ENCODE peak calls at places on chromosomes 5 and 9, in six cellular contexts. Y, T, C, F, G and W are unnamed samples. For H3K36me3, the result is how much of the 10 kb centered on the place peaks cover.

GRCh38 chr9:86794356-86795046 is 152.8 kb downstream of the GAS1 start:
- DNase-seq in Y (no peak), T (peak), C (no peak), F (no peak), G (no peak), W (peak)

GRCh38 chr5:92163906-92164305 is 780.8 kb upstream of the ARRDC3 start:
- DNase-seq in Y (no peak), T (no peak), C (no peak), F (no peak), G (no peak), W (no peak)

GRCh38 chr5:11182441-11183080 is 421.5 kb upstream of the DAP start:
- DNase-seq in Y (no peak), T (peak), C (no peak), F (no peak), G (peak), W (no peak)

GRCh38 chr5:1431896-1432295 is 13.3 kb downstream of the SLC6A3 start:
- DNase-seq in Y (no peak), T (no peak), C (no peak), F (no peak), G (no peak), W (no peak)

GRCh38 chr9:129608561-129609481 is 12.1 kb downstream of the C9orf50 start:
- DNase-seq in Y (no peak), T (no peak), C (no peak), F (no peak), G (no peak), W (no peak)

GRCh38 chr5:89513299-89514044 is 630.5 kb upstream of the MEF2C start:
- DNase-seq in Y (no peak), T (no peak), C (no peak), F (no peak), G (no peak), W (no peak)

GRCh38 chr5:121741156-121741555 is 110.5 kb upstream of the FTMT start:
- DNase-seq in Y (no peak), T (no peak), C (no peak), F (no peak), G (no peak), W (no peak)

GRCh38 chr9:128863647-128864046 is 18.1 kb downstream of the KYAT1 start:
- DNase-seq in Y (peak), T (peak), C (no peak), F (peak), G (peak), W (no peak)

GRCh38 chr5:107594253-107595045 is 76.3 kb downstream of the EFNA5 start:
- DNase-seq in Y (no peak), T (peak), C (no peak), F (no peak), G (no peak), W (no peak)

GRCh38 chr5:135217669-135218485 is 181.2 kb downstream of the MACROH2A1 start:
- DNase-seq in Y (no peak), T (no peak), C (no peak), F (peak), G (peak), W (no peak)

GRCh38 chr9:134066923-134067851 is 639 bp downstream of the BRD3 start:
- DNase-seq in Y (no peak), T (peak), C (no peak), F (no peak), G (peak), W (no peak)

GRCh38 chr5:117143381-117143780 is 568.8 kb upstream of the SEMA6A start:
- DNase-seq in Y (no peak), T (no peak), C (no peak), F (no peak), G (no peak), W (peak)

GRCh38 chr5:117133198-117133597 is 558.6 kb upstream of the SEMA6A start:
- DNase-seq in Y (no peak), T (no peak), C (no peak), F (no peak), G (no peak), W (no peak)

GRCh38 chr5:117135851-117136250 is 561.2 kb upstream of the SEMA6A start:
- DNase-seq in Y (no peak), T (no peak), C (no peak), F (no peak), G (no peak), W (no peak)

GRCh38 chr5:117138523-117138922 is 563.9 kb upstream of the SEMA6A start:
- DNase-seq in Y (no peak), T (no peak), C (no peak), F (no peak), G (no peak), W (no peak)
- TF ChIP-seq CTCF in Y (no peak), T (no peak), C (no peak), F (no peak), G (no peak), W (no peak)

GRCh38 chr9:117303643-117304230 is 111.1 kb downstream of the ASTN2 start:
- DNase-seq in Y (no peak), T (no peak), C (no peak), F (no peak), G (no peak), W (no peak)
- H3K4me3 ChIP-seq in Y (no peak), T (no peak), C (no peak), F (no peak), G (no peak), W (no peak)

GRCh38 chr5:141135718-141136266 is 786 bp downstream of the PCDHB5 start:
- DNase-seq in Y (no peak), T (no peak), C (no peak), F (no peak), G (no peak), W (no peak)
- H3K36me3 ChIP-seq in Y (under half), T (under half), C (under half), F (under half), G (under half), W (under half)

DNA sequence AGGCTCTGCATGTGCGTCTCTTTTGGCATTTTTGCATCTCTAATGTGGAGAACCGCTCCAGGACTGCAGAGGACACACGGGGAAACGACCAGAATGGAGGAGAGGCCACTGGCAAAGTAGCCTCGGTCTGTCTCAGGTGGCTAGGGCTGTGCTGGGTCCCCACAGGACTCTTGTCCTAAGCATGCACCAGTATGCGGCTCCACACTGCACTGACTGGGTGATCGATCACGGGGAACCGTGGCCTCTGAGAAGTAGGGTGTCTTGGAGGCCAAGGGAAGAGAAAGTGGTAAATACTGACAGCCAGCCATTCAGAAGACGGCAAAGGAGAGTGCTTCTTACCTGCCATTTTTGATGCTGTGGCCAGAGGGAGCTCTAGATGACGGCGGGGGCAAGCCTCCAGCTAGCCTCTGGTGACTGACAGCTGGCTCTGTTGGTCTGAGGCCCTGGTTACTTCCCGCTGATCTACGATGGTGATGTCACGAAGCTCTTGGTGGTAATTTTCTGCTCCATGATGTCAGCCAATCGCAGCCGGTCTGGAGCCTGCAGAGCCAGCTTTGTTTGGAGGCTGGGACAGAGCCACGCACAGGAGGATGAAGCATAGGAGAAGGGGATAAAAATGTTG is 40.4 kb upstream of the GADD45G start:
- DNase-seq in Y (no peak), T (no peak), C (no peak), F (no peak), G (peak), W (no peak)
- TF ChIP-seq CTCF in Y (no peak), T (peak), C (no peak), F (no peak), G (peak), W (no peak)

GRCh38 chr5:178241259-178241658 is 8.7 kb upstream of the PHYKPL start:
- DNase-seq in Y (peak), T (no peak), C (no peak), F (no peak), G (no peak), W (no peak)

GRCh38 chr5:178238711-178239592 is 6.3 kb upstream of the PHYKPL start:
- DNase-seq in Y (no peak), T (no peak), C (no peak), F (no peak), G (no peak), W (no peak)

GRCh38 chr5:178240772-178241171 is 8.2 kb upstream of the PHYKPL start:
- DNase-seq in Y (no peak), T (no peak), C (no peak), F (no peak), G (no peak), W (no peak)

GRCh38 chr5:178241688-178242231 is 9.2 kb upstream of the PHYKPL start:
- DNase-seq in Y (no peak), T (no peak), C (no peak), F (no peak), G (no peak), W (no peak)

DNA sequence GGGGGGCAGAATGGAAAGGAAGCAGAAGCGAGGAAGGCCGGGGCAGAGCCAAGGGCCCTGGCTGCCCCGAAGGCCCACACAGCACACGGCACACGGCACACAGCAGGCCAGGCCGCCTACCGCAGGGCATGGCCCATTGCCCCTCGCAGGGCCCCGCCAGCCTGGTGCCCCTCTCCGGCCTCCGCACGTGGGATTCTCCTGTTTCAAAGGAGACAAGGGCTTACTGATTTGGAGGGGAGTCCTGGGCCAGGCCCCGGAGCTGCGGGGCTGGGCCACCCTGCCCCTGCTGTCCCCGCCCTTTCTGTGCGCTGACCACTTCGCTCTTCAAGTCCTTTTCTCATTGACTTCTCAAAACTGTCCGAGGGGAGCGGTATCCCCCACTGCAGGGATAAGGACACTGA is 7.7 kb upstream of the PHYKPL start:
- DNase-seq in Y (no peak), T (no peak), C (no peak), F (no peak), G (no peak), W (no peak)
- H3K4me3 ChIP-seq in Y (no peak), T (no peak), C (no peak), F (no peak), G (no peak), W (no peak)

GRCh38 chr5:61941637-61942036 is 364.4 kb upstream of the KIF2A start:
- DNase-seq in Y (no peak), T (no peak), C (no peak), F (no peak), G (no peak), W (no peak)
- H3K36me3 ChIP-seq in Y (under half), T (under half), C (under half), F (under half), G (under half), W (under half)

GRCh38 chr5:145937432-145938250 is 1.3 kb downstream of the SH3RF2 start:
- DNase-seq in Y (no peak), T (no peak), C (no peak), F (no peak), G (no peak), W (no peak)

GRCh38 chr5:145938699-145939531 is 2.5 kb downstream of the SH3RF2 start:
- DNase-seq in Y (no peak), T (no peak), C (no peak), F (no peak), G (no peak), W (no peak)

GRCh38 chr5:145934276-145934675 is 2.1 kb upstream of the SH3RF2 start:
- DNase-seq in Y (no peak), T (no peak), C (no peak), F (no peak), G (no peak), W (no peak)

GRCh38 chr5:145939532-145940065 is 3.2 kb downstream of the SH3RF2 start:
- DNase-seq in Y (no peak), T (no peak), C (no peak), F (no peak), G (no peak), W (no peak)

DNA sequence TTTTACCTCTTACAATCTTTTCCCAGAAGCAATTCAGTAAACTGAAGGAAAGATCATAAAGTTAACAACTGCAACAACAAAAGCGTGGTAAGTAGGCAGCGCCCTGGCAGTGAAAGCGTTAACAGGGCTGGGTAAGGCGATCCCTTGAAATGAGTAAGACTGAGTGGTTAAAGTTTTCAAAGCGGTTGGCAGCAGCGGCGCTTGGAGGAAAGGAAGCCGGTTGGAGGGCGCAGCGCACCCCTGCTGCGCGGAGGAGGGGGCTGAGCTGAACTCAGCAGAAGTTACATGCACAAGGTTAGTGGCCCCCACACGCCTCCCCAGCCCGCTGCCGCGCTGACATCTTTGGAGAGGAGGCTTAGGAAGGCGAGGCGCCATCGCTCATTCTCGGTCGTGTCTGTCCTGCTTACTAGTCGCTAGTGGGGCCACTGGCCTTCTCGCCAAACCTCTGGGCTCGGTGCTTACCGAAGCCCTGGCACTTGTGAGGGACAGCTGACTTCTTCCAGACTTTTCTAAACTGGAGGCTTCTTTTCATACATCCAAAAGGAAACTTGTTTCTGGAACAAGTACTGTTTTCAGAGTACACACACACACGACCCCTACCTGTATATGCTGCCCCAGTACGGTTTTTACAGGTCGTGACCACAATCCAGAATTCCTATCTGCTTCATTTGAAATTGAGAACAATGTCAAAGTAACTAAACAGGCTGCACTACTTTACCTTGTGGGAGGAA is at the start of gene SH3RF2:
- DNase-seq in Y (peak), T (peak), C (no peak), F (no peak), G (peak), W (no peak)
- TF ChIP-seq CTCF in Y (no peak), T (peak), C (peak), F (peak), G (no peak), W (no peak)

GRCh38 chr9:37471942-37472679 is 6.9 kb upstream of the ZBTB5 start:
- DNase-seq in Y (no peak), T (peak), C (no peak), F (no peak), G (peak), W (peak)
- H3K4me3 ChIP-seq in Y (peak), T (peak), C (peak), F (no peak), G (no peak), W (peak)